ENCODE peak calls at places on chromosomes 2 and 18, in nine cellular contexts. K, X, Q, P, L, W, O, G and S are unnamed samples.

GRCh38 chr2:33166287-33166881 is 219.6 kb downstream of the LTBP1 start:
- DNase-seq in P (no peak), G (no peak), K (no peak), X (no peak), L (no peak), O (no peak), Q (peak; percentile 24), W (no peak), S (peak; percentile 82)

GRCh38 chr18:74454279-74454741 is 2.8 kb downstream of the DIPK1C start:
- DNase-seq in X (no peak), G (no peak), Q (no peak), L (no peak), P (no peak), K (no peak), O (no peak), W (no peak), S (no peak)

GRCh38 chr2:460861-461260 is 173.0 kb upstream of the ALKAL2 start:
- DNase-seq in W (no peak), O (peak; percentile 53), Q (no peak), G (peak; percentile 58), P (no peak), K (peak; percentile 30), L (no peak), X (no peak), S (no peak)

GRCh38 chr2:101113441-101114267 is 37.5 kb downstream of the TBC1D8 start:
- DNase-seq in L (peak; percentile 64), K (no peak), O (no peak), G (no peak), X (no peak), W (peak; percentile 30), Q (peak; percentile 83), P (peak; percentile 55), S (peak; percentile 81)

GRCh38 chr2:239225456-239225855 is 175.4 kb downstream of the HDAC4 start:
- DNase-seq in O (no peak), G (no peak), L (no peak), W (no peak), X (peak; percentile 73), K (no peak), P (no peak), Q (no peak), S (no peak)

GRCh38 chr2:145777914-145778313 is 1258.0 kb upstream of the ZEB2 start:
- DNase-seq in X (no peak), K (no peak), P (no peak), W (no peak), G (no peak), L (no peak), Q (no peak), O (no peak), S (no peak)

GRCh38 chr2:45585267-45585861 is 25.7 kb downstream of the SRBD1 start:
- DNase-seq in W (no peak), O (peak; percentile 22), G (peak; percentile 26), P (peak; percentile 57), Q (peak; percentile 57), X (no peak), L (peak; percentile 18), K (no peak), S (peak; percentile 77)

GRCh38 chr2:29747786-29748470 is 173.5 kb downstream of the ALK start:
- DNase-seq in O (no peak), P (peak; percentile 5), L (no peak), K (no peak), X (no peak), G (no peak), W (no peak), Q (peak; percentile 65), S (peak; percentile 14)

GRCh38 chr2:235579128-235579527 is 85.3 kb downstream of the AGAP1 start:
- DNase-seq in W (no peak), P (no peak), G (no peak), X (no peak), Q (no peak), O (no peak), L (peak; percentile 42), K (no peak), S (no peak)

GRCh38 chr2:212176151-212176550 is 362.5 kb downstream of the ERBB4 start:
- DNase-seq in O (no peak), Q (no peak), X (no peak), P (peak; percentile 46), K (no peak), L (no peak), W (no peak), G (no peak), S (no peak)

GRCh38 chr2:29014811-29015414 is 33.8 kb downstream of the TOGARAM2 start:
- DNase-seq in O (peak; percentile 68), K (peak; percentile 75), Q (peak; percentile 44), X (no peak), L (no peak), P (peak; percentile 69), G (peak; percentile 59), W (no peak), S (peak; percentile 70)

GRCh38 chr2:126795661-126796060 is 103.0 kb upstream of the TEX51 start:
- DNase-seq in W (no peak), P (no peak), L (no peak), O (no peak), X (peak; percentile 32), G (no peak), Q (no peak), K (no peak), S (no peak)

GRCh38 chr18:26322892-26323653 is 96.8 kb downstream of the TAF4B start:
- DNase-seq in K (no peak), Q (no peak), X (no peak), G (no peak), O (no peak), P (peak; percentile 80), L (no peak), W (no peak), S (peak; percentile 64)